ENCODE peak calls at places on chromosomes 13 and 19, in nine cellular contexts. H is omental fat pad; U is cardiac fibroblast; J is hepatic stellate cell; N is lower leg skin; M is stimulated activated naive CD8-positive, alpha-beta T cell treated with anti-CD3 and anti-CD28 coated beads, Interleukin-15, Interleukin-2, amounts not matched to agents 100 U/mL and 50 U/mL, for 24 hours; W is mammary epithelial cell; S is HS-27A; L is Daoy. I is an unnamed sample.

GRCh38 chr19:8022275-8022674 is 16.8 kb upstream of the ELAVL1 start:
- DNase-seq in U (no peak), S (no peak), H (no peak), N (no peak), M (no peak), J (no peak), W (no peak), L (no peak), I (no peak)

GRCh38 chr19:35721374-35721773 is 3.6 kb downstream of the KMT2B start:
- DNase-seq in S (no peak), H (no peak), M (no peak), W (no peak), L (no peak), J (no peak), U (no peak), N (no peak), I (no peak)

GRCh38 chr13:110012102-110012739 is 225.8 kb upstream of the IRS2 start:
- DNase-seq in L (peak), W (peak), U (peak), H (no peak), S (peak), J (peak), M (no peak), N (no peak), I (no peak)

GRCh38 chr19:5075603-5076002 is 106.7 kb downstream of the KDM4B start:
- DNase-seq in J (no peak), H (no peak), S (no peak), N (no peak), M (peak), U (no peak), W (no peak), L (no peak), I (no peak)

GRCh38 chr19:47143322-47144073 is 12.9 kb downstream of the SAE1 start:
- DNase-seq in M (no peak), H (no peak), U (no peak), N (no peak), S (no peak), J (no peak), W (no peak), L (no peak), I (no peak)

GRCh38 chr13:113553541-113554332 is 30.8 kb upstream of the TFDP1 start:
- DNase-seq in L (no peak), M (no peak), H (no peak), N (peak), S (no peak), W (no peak), J (no peak), U (no peak), I (no peak)

GRCh38 chr13:113947321-113948033 is 26.4 kb downstream of the C13orf46 start:
- DNase-seq in W (peak), J (peak), S (peak), L (peak), U (peak), N (no peak), M (no peak), H (no peak), I (no peak)

GRCh38 chr19:18456974-18457373 is 19.0 kb upstream of the ISYNA1 start:
- DNase-seq in U (no peak), L (peak), J (no peak), W (no peak), S (no peak), H (no peak), N (no peak), M (no peak), I (peak)

GRCh38 chr13:32903720-32904119 is 112.5 kb upstream of the KL start:
- DNase-seq in W (no peak), L (peak), M (no peak), N (no peak), S (no peak), U (no peak), H (no peak), J (no peak), I (no peak)

GRCh38 chr13:26310003-26310402 is 56.1 kb downstream of the CDK8 start:
- DNase-seq in W (no peak), M (no peak), L (no peak), S (no peak), N (no peak), H (no peak), U (no peak), J (no peak), I (no peak)

GRCh38 chr19:50000038-50000890 is 24.9 kb downstream of the VRK3 start:
- DNase-seq in S (no peak), L (no peak), M (peak), H (no peak), N (no peak), U (no peak), J (no peak), W (no peak), I (no peak)

GRCh38 chr13:113650731-113651148 is 7.3 kb downstream of the ATP4B start:
- DNase-seq in W (no peak), N (peak), L (no peak), U (no peak), M (no peak), J (no peak), H (no peak), S (no peak), I (peak)

GRCh38 chr19:51824603-51825002 is 29.6 kb downstream of the FPR3 start:
- DNase-seq in H (no peak), N (no peak), S (no peak), U (no peak), L (no peak), M (no peak), W (no peak), J (no peak), I (no peak)

GRCh38 chr19:47190167-47190727 is 40.8 kb downstream of the BBC3 start:
- DNase-seq in S (peak), W (peak), U (peak), J (peak), M (peak), N (no peak), L (peak), H (no peak), I (peak)

GRCh38 chr19:17125728-17126677 is 50.4 kb downstream of the MYO9B start:
- DNase-seq in H (no peak), S (no peak), M (peak), J (peak), U (peak), N (peak), L (no peak), W (no peak), I (peak)

GRCh38 chr13:20492641-20493040 is 33.0 kb downstream of the CRYL1 start:
- DNase-seq in W (peak), H (no peak), J (no peak), M (peak), U (peak), S (no peak), L (peak), N (no peak), I (no peak)

GRCh38 chr19:12774588-12775555 is at the start of gene HOOK2:
- DNase-seq in S (no peak), H (no peak), M (peak), L (no peak), J (no peak), U (no peak), N (peak), W (peak), I (peak)

GRCh38 chr19:20482721-20483120 is 82.9 kb downstream of the ZNF737 start:
- DNase-seq in H (no peak), U (no peak), J (no peak), W (no peak), N (no peak), S (no peak), M (no peak), L (no peak), I (no peak)

GRCh38 chr19:51251453-51251790 is 542 bp downstream of the SIGLECL1 start:
- DNase-seq in M (no peak), U (no peak), N (no peak), J (no peak), L (peak), H (no peak), S (no peak), W (no peak), I (no peak)

GRCh38 chr13:113411216-113412023 is 41.9 kb downstream of the ADPRHL1 start:
- DNase-seq in M (no peak), H (no peak), W (peak), J (peak), S (peak), U (peak), L (peak), N (no peak), I (peak)

GRCh38 chr13:88526186-88526852 is 855.1 kb downstream of the SLITRK5 start:
- DNase-seq in U (no peak), M (no peak), N (no peak), L (no peak), J (no peak), W (no peak), S (no peak), H (no peak), I (no peak)

GRCh38 chr13:51134763-51135365 is 23.8 kb upstream of the C13orf42 start:
- DNase-seq in L (no peak), W (no peak), J (no peak), U (no peak), N (no peak), H (no peak), M (no peak), S (no peak), I (no peak)

GRCh38 chr19:18667531-18668251 is 15.8 kb upstream of the CRTC1 start:
- DNase-seq in M (no peak), U (no peak), L (no peak), W (no peak), H (no peak), N (no peak), J (no peak), S (no peak), I (peak)

GRCh38 chr19:28289294-28290063 is 923.5 kb downstream of the UQCRFS1 start:
- DNase-seq in N (no peak), M (no peak), W (peak), S (no peak), H (no peak), U (peak), L (peak), J (peak), I (peak)

I was measured in upper lobe of left lung.